ENCODE peak calls at places on chromosome 9, in seven cellular contexts. N is right atrium auricular region; B is tibial nerve; C is fibroblast of lung; G is HL-60; H is CD4-positive, alpha-beta memory T cell; U is astrocyte. O is an unnamed sample.

GRCh38 chr9:112162644-112163413 is 12.3 kb downstream of the SUSD1 start:
- DNase-seq in N (no peak), B (no peak), C (no peak), G (peak; percentile 34), H (no peak), U (no peak), O (no peak)

GRCh38 chr9:131736440-131736839 is 3.4 kb downstream of the RAPGEF1 start:
- DNase-seq in N (no peak), B (no peak), C (no peak), G (peak; percentile 28), H (no peak), U (no peak), O (no peak)

GRCh38 chr9:114861922-114862605 is 56.2 kb upstream of the TNFSF15 start:
- DNase-seq in N (no peak), B (no peak), C (no peak), G (no peak), H (no peak), U (peak; percentile 20), O (no peak)

GRCh38 chr9:91760906-91761305 is 189.1 kb downstream of the ROR2 start:
- DNase-seq in N (no peak), B (no peak), C (no peak), G (no peak), H (no peak), U (no peak), O (no peak)

GRCh38 chr9:128108784-128109709 is 18.5 kb downstream of the PTGES2 start:
- DNase-seq in N (no peak), B (no peak), C (no peak), G (no peak), H (no peak), U (no peak), O (no peak)

GRCh38 chr9:108468364-108468763 is 387.4 kb downstream of the ACTL7B start:
- DNase-seq in N (no peak), B (no peak), C (peak; percentile 20), G (peak; percentile 41), H (no peak), U (no peak), O (peak; percentile 67)

GRCh38 chr9:129888085-129888808 is 53.0 kb downstream of the USP20 start:
- DNase-seq in N (no peak), B (no peak), C (no peak), G (peak; percentile 99), H (peak; percentile 95), U (no peak), O (no peak)

GRCh38 chr9:33924978-33925797 is 108.2 kb downstream of the UBE2R2 start:
- DNase-seq in N (peak; percentile 72), B (no peak), C (peak; percentile 41), G (peak; percentile 19), H (peak; percentile 11), U (no peak), O (peak; percentile 66)

GRCh38 chr9:93254806-93255519 is 71.0 kb downstream of the WNK2 start:
- DNase-seq in N (no peak), B (peak; percentile 1), C (no peak), G (no peak), H (no peak), U (no peak), O (no peak)

GRCh38 chr9:126673689-126674364 is 60.1 kb downstream of the LMX1B start:
- DNase-seq in N (no peak), B (no peak), C (peak; percentile 16), G (no peak), H (no peak), U (no peak), O (no peak)

GRCh38 chr9:106717686-106718085 is 145.3 kb upstream of the ZNF462 start:
- DNase-seq in N (no peak), B (no peak), C (peak; percentile 87), G (no peak), H (no peak), U (peak; percentile 85), O (peak; percentile 83)

GRCh38 chr9:3758816-3759576 is 233.2 kb upstream of the RFX3 start:
- DNase-seq in N (no peak), B (no peak), C (no peak), G (peak; percentile 20), H (no peak), U (no peak), O (peak; percentile 11)

GRCh38 chr9:78566948-78567675 is 270.2 kb downstream of the PSAT1 start:
- DNase-seq in N (no peak), B (no peak), C (peak; percentile 75), G (no peak), H (no peak), U (peak; percentile 60), O (peak; percentile 72)

GRCh38 chr9:110255417-110256141 is 728 bp downstream of the TXN start:
- DNase-seq in N (peak; percentile 74), B (peak; percentile 38), C (peak; percentile 56), G (peak; percentile 37), H (peak; percentile 21), U (peak; percentile 27), O (peak; percentile 39)

DNA sequence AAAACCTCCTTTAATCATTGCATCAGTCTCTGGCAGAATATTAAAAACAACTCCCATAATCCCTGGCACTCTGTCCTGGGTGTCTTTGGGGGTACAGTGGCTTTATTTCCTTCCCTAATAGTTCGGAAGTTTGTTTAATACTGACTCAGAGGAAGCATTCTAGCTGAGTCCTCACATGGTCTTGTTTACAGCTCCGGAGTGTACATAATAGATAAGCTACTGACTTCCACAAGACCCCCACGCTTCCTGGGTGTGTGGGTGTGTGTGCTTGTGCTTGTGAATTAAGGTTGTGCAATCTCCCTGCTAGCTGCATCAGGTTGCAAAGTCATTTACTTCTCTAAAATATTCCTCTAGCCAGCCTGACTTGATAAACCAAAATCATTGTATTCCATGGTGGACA is 149.9 kb upstream of the CDKN2B start:
- DNase-seq in N (peak; percentile 63), B (peak; percentile 25), C (peak; percentile 86), G (peak; percentile 81), H (no peak), U (peak; percentile 81), O (peak; percentile 97)
- H3K27ac ChIP-seq in N (no peak overlapping the region), B (no peak overlapping the region), C (no peak overlapping the region), G (peak overlapping the region; percentile 51), H (no peak overlapping the region), U (peak overlapping the region; percentile 75), O (peak overlapping the region; percentile 93)

GRCh38 chr9:35656841-35657326 is 935 bp downstream of the RMRP start:
- DNase-seq in N (no peak), B (no peak), C (no peak), G (no peak), H (no peak), U (no peak), O (no peak)

GRCh38 chr9:35658144-35658893 is at the start of gene CCDC107:
- DNase-seq in N (peak; percentile 81), B (peak; percentile 65), C (peak; percentile 70), G (peak; percentile 65), H (peak; percentile 88), U (peak; percentile 52), O (peak; percentile 51)

GRCh38 chr9:35657327-35658143 is at the start of gene RMRP:
- DNase-seq in N (peak; percentile 99), B (peak; percentile 82), C (peak; percentile 99), G (peak; percentile 99), H (peak; percentile 92), U (peak; percentile 99), O (peak; percentile 99)

GRCh38 chr9:35658894-35659220 is 765 bp downstream of the CCDC107 start:
- DNase-seq in N (no peak), B (no peak), C (peak; percentile 70), G (no peak), H (no peak), U (peak; percentile 59), O (peak; percentile 44)

DNA sequence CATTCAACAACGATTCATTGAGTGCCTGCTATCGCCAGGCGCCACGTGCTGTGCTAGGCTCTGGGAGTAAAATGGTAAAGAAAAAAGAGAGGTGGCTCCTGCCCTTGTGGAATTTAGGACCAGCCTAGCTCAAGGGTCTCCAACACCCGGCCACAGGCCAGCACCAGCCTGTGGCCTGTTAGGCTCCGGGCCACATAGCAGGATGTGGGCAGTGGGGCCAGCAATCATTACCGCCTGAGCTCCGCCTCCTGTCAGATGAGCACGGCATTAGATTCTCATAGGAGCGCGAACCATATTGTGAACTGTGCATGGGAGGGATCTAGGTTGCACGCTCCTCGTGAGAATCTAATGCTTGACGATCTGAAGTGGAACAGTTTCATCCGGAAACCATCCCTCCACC is 1.5 kb downstream of the RMRP start:
- DNase-seq in N (no peak), B (no peak), C (no peak), G (no peak), H (no peak), U (no peak), O (no peak)
- H3K4me3 ChIP-seq in N (no peak overlapping the region), B (no peak overlapping the region), C (no peak overlapping the region), G (no peak overlapping the region), H (no peak overlapping the region), U (no peak overlapping the region), O (no peak overlapping the region)

DNA sequence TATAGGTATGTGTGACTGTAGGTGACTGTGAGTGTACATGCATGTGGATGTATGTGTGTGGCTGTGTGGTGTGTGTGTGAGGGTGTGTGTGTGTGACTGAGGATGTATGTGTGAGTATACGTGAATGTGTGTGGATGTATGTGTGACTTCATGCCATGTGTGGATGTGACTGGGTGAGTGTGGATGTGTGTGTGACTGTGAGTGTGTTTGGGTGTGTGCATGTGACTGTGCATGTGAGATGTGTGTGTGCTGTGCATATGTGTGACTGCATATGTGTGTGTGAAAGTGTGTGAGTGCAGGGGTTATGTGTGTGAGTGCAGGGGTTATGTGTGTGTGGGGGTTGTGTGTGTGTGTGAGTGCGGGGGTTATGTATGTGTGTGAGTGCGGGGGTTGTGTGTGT is 42.3 kb downstream of the RXRA start:
- DNase-seq in N (no peak), B (no peak), C (no peak), G (no peak), H (no peak), U (no peak), O (no peak)
- H3K27ac ChIP-seq in N (no peak overlapping the region), B (peak overlapping the region; percentile 17), C (no peak overlapping the region), G (peak overlapping the region; percentile 86), H (no peak overlapping the region), U (no peak overlapping the region), O (no peak overlapping the region)

DNA sequence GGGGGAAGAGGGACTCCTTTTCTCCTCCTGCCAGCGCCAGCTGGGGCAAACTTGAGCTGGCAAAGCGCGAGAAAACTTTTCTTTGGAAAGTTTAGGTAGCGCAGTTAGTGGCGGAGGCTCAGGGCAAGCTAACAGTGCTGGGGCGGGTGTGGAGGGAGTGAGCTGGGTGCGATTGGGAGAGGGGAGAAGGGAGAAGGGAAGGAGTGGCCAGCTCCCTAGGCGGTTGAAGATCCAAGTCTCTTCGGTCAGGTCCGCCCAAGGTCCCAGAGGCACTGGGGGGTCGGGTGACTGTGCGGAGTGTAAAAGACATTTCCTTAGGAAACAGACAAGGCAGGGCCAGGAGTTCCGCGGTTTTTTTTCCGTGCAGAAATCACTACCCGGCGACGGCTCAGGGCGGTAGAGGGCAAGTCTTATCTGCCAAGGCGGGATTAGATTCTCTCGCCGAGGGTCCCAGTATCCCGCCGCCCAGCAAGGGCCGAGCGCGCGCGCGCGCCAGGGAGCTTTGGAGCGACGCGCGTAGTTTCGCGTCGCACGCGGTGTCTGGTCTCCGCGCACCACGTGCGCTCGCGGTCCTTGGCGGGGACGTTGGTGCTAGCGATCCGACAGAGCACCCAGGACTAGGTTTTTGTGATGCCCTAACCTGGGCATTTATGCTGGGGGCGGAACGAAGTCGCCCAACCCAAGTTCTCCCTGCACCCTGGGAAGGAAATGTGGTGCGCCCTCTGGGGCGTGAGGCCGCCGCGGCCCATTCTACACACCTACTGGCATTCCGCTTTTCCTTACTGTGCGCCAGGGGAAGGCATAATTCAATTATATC is 33.7 kb upstream of the NFIB start:
- DNase-seq in N (no peak), B (no peak), C (peak; percentile 49), G (no peak), H (no peak), U (no peak), O (peak; percentile 15)
- H3K4me3 ChIP-seq in N (peak overlapping the region; percentile 49), B (peak overlapping the region; percentile 61), C (peak overlapping the region; percentile 43), G (no peak overlapping the region), H (no peak overlapping the region), U (peak overlapping the region; percentile 35), O (peak overlapping the region; percentile 40)

O was measured in brain microvascular endothelial cell.